ENCODE peak calls at places on chromosomes 2 and 18, in ten cellular contexts. G is PC-9, Z is left ventricle myocardium inferior, I is A549, S is IMR-90, K is psoas muscle, W is ascending aorta, U is mammary epithelial cell, Q is fibroblast of lung, D is heart right ventricle. C is an unnamed sample.

GRCh38 chr2:235497096-235497495 is 3.3 kb downstream of the AGAP1 start:
- DNase-seq in Z (no peak), I (no peak), G (no peak), U (no peak), D (no peak), Q (no peak), W (no peak), K (no peak), S (no peak), C (no peak)

GRCh38 chr2:130366720-130367119 is 10.9 kb downstream of the PTPN18 start:
- DNase-seq in Z (no peak), I (no peak), S (no peak), U (no peak), D (no peak), K (no peak), G (no peak), Q (no peak), W (no peak), C (no peak)

GRCh38 chr2:86476092-86476491 is 34.9 kb downstream of the KDM3A start:
- DNase-seq in Z (no peak), Q (peak; percentile 56), W (no peak), U (no peak), S (peak; percentile 83), I (no peak), D (no peak), G (no peak), K (no peak), C (no peak)

GRCh38 chr2:46294185-46294836 is 2.9 kb upstream of the EPAS1 start:
- DNase-seq in W (no peak), I (peak; percentile 60), Z (peak; percentile 31), D (no peak), Q (no peak), S (no peak), U (no peak), G (peak; percentile 41), K (no peak), C (no peak)

GRCh38 chr2:75484840-75485239 is 75.9 kb downstream of the EVA1A start:
- DNase-seq in I (no peak), W (no peak), G (no peak), K (no peak), S (no peak), D (no peak), U (no peak), Z (no peak), Q (no peak), C (no peak)

GRCh38 chr18:10152475-10152874 is 238.7 kb downstream of the VAPA start:
- DNase-seq in S (no peak), U (no peak), G (no peak), K (no peak), Q (no peak), D (no peak), W (no peak), Z (no peak), I (no peak), C (no peak)

GRCh38 chr2:12131975-12132374 is 385.5 kb downstream of the LPIN1 start:
- DNase-seq in U (no peak), K (no peak), D (no peak), W (no peak), Z (no peak), S (peak; percentile 57), Q (peak; percentile 64), I (no peak), G (peak; percentile 30), C (no peak)

GRCh38 chr2:142866426-142866825 is 11.0 kb upstream of the KYNU start:
- DNase-seq in G (no peak), Q (no peak), Z (no peak), D (no peak), W (no peak), S (no peak), K (no peak), I (no peak), U (no peak), C (no peak)

GRCh38 chr18:46096651-46097300 is 1.3 kb downstream of the ATP5F1A start:
- DNase-seq in U (no peak), K (no peak), W (no peak), G (no peak), D (no peak), I (peak; percentile 15), Q (no peak), S (no peak), Z (no peak), C (no peak)

GRCh38 chr18:65380571-65380970 is 370.2 kb upstream of the CDH7 start:
- DNase-seq in W (no peak), G (no peak), U (no peak), S (no peak), K (no peak), D (no peak), Q (no peak), I (no peak), Z (no peak), C (no peak)

DNA sequence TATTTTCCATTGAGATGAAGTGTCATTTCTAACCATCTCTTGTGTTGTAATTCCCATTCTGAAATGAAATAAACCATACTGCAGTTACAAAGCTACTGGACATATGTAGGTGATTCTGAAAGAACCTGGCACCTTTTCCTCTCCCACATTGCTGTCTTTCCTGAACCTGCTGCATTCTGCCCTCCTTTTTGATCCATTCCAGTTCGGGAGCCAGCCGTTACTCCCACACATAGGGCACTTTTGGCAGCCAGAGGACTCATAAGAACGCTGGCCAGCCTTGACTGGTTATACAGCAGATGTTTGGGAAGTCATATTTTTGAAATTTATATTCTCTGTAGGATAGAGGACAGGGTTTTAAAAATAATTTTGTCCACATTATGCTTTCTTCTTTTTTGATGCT is 369.8 kb upstream of the CDH7 start:
- DNase-seq in S (no peak), Q (no peak), I (no peak), Z (no peak), W (no peak), D (no peak), G (no peak), U (no peak), K (no peak), C (no peak)
- H3K9me3 ChIP-seq in S (peaks cover 6% of the 10 kb centered on the region), Q (no peaks in the 10 kb centered on the region), I (no peaks in the 10 kb centered on the region), Z (peaks cover 23% of the 10 kb centered on the region), W (no peaks in the 10 kb centered on the region), D (peaks cover 35% of the 10 kb centered on the region), G (no peaks in the 10 kb centered on the region), U (peaks cover 11% of the 10 kb centered on the region), K (no peaks in the 10 kb centered on the region), C (no peaks in the 10 kb centered on the region)

DNA sequence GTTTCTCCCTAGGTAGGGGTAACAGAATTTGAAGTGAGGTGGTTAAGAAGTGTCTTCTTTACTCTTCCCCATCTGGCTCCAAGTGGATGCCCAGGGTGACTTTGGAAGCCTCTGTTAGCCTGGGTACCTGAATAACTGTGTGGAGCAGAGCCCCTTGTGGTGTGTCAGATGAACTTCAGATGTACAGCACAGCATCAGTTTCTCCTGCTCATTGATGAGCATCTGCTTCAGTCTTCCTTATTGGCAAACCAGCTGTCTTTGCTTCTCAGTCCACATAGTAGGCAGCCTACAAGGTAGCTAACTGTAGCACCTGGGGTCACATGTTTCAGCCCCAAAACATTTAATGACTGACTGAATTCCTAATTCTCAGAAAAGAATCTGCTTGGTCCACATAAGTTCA is 56.2 kb upstream of the ATP8B1 start:
- DNase-seq in U (peak; percentile 40), K (no peak), S (no peak), W (no peak), I (peak; percentile 39), D (no peak), Q (peak; percentile 33), G (no peak), Z (no peak), C (no peak)
- TF ChIP-seq CTCF in U (peak; percentile 83), K (peak; percentile 31), S (peak; percentile 23), W (no peak), I (peak; percentile 19), D (no peak), Q (peak; percentile 49), G (peak; percentile 71), Z (peak; percentile 53), C (peak; percentile 54)

GRCh38 chr2:223768179-223768578 is 69.2 kb downstream of the AP1S3 start:
- DNase-seq in Q (no peak), S (no peak), D (no peak), K (no peak), G (no peak), W (no peak), U (no peak), I (no peak), Z (no peak), C (no peak)

GRCh38 chr2:223764796-223765195 is 72.6 kb downstream of the AP1S3 start:
- DNase-seq in Z (no peak), U (no peak), G (no peak), W (no peak), K (no peak), Q (no peak), I (no peak), D (no peak), S (no peak), C (no peak)

GRCh38 chr2:223760838-223761502 is 76.4 kb downstream of the AP1S3 start:
- DNase-seq in Q (peak; percentile 77), S (peak; percentile 89), K (no peak), Z (no peak), I (peak; percentile 90), U (peak; percentile 98), D (no peak), G (peak; percentile 91), W (peak; percentile 37), C (peak; percentile 93)

GRCh38 chr2:223762853-223763252 is 74.5 kb downstream of the AP1S3 start:
- DNase-seq in G (no peak), K (no peak), S (peak; percentile 52), D (no peak), W (no peak), Q (peak; percentile 24), I (no peak), Z (no peak), U (no peak), C (no peak)

DNA sequence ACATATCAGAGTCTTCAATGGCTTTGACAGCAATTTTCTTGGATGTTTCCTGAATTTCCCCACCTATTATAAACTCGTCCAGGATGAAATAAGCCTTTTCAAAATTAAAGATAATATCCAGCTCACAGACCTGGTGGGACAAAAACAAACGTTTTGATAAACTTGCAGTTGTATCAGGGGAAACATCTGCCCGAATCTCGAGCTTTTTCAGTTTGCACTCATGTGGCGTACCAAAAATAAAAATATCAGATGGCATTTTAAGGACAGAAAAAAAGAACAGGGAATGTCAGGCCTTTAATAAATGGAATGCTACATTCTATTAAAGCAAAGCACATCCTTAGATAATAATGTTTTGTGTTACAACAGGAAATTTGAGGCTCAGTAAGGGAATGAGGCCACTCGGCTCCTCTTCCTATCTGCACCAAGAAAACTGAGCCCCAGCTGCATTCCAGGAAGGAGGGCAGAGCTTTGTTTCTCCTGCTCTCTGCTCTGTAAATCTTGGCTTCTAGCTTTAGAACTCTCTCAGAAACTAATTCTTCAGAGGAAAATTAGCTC is 72.1 kb downstream of the AP1S3 start:
- DNase-seq in K (no peak), Z (no peak), W (no peak), U (no peak), G (no peak), Q (no peak), I (no peak), S (no peak), D (no peak), C (no peak)
- H3K4me3 ChIP-seq in K (no peak overlapping the region), Z (no peak overlapping the region), W (no peak overlapping the region), U (no peak overlapping the region), G (no peak overlapping the region), Q (no peak overlapping the region), I (no peak overlapping the region), S (no peak overlapping the region), D (no peak overlapping the region), C (no peak overlapping the region)

DNA sequence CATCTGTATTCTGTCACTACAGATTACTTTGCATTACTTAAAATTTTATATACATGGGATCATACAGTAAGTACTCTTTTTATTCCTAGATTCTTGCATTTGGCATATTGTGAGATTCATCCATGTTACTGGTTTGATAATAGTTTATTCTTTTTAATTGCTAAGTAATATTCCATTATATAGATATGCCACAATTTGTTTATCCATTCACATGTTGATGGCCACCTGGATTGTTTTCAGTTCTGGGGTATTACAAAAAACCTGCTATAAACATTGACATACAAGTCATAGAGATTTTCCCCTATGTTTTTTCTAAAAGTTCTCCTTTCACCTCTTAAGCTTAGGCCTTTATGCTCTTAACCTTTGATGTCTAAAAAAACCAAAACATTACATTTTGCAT is 87.0 kb downstream of the ATAD2B start:
- DNase-seq in U (no peak), S (no peak), Z (no peak), K (no peak), I (no peak), W (no peak), G (no peak), Q (no peak), D (no peak), C (no peak)
- H3K9me3 ChIP-seq in U (no peaks in the 10 kb centered on the region), S (no peaks in the 10 kb centered on the region), Z (peaks cover 5% of the 10 kb centered on the region), K (no peaks in the 10 kb centered on the region), I (peaks cover 7% of the 10 kb centered on the region), W (peaks cover 7% of the 10 kb centered on the region), G (no peaks in the 10 kb centered on the region), Q (no peaks in the 10 kb centered on the region), D (peaks cover 5% of the 10 kb centered on the region), C (no peaks in the 10 kb centered on the region)